ENCODE peak calls at places on chromosome 11, in nine cellular contexts. I is GM23248; P is cerebellar nuclear complex; H is iris pigment epithelial cell; Q is left ventricle myocardium superior; B is stimulated activated CD4-positive, alpha-beta T cell treated with anti-CD3 and anti-CD28 coated beads, Interleukin-4, amount 100 ng/mL, for 48 hours; K is AG08396; A is esophagus squamous epithelium; C is ELR. T is an unnamed sample.

GRCh38 chr11:96863520-96863919 is 473.7 kb downstream of the JRKL start:
- DNase-seq in A (no peak), H (no peak), P (no peak), B (no peak), K (no peak), Q (peak), C (no peak), I (no peak), T (no peak)

GRCh38 chr11:64358907-64359711 is at the start of gene RPS6KA4:
- DNase-seq in B (no peak), C (peak), A (no peak), I (peak), P (no peak), K (peak), Q (peak), H (peak), T (peak)

GRCh38 chr11:115201121-115201792 is 303.0 kb downstream of the CADM1 start:
- DNase-seq in C (peak), A (no peak), B (no peak), Q (no peak), H (peak), K (peak), I (peak), P (no peak), T (no peak)

GRCh38 chr11:112582366-112582765 is 321.7 kb upstream of the PLET1 start:
- DNase-seq in I (no peak), K (no peak), A (no peak), P (no peak), B (no peak), H (no peak), C (no peak), Q (no peak), T (no peak)

GRCh38 chr11:27255447-27255828 is 107.6 kb downstream of the CCDC34 start:
- DNase-seq in I (peak), B (no peak), A (no peak), Q (no peak), P (no peak), K (no peak), C (no peak), H (peak), T (no peak)

GRCh38 chr11:73566977-73567755 is 30.7 kb downstream of the FAM168A start:
- DNase-seq in A (no peak), P (no peak), Q (no peak), H (peak), I (no peak), K (no peak), B (no peak), C (no peak), T (no peak)

GRCh38 chr11:15472405-15472799 is 357.7 kb downstream of the INSC start:
- DNase-seq in H (no peak), Q (no peak), I (no peak), A (no peak), P (no peak), K (no peak), C (no peak), B (no peak), T (no peak)

GRCh38 chr11:57320719-57321387 is 3.9 kb downstream of the TNKS1BP1 start:
- DNase-seq in C (no peak), Q (no peak), A (no peak), B (no peak), I (peak), P (no peak), H (no peak), K (no peak), T (no peak)

GRCh38 chr11:78688460-78688859 is 113.8 kb upstream of the NARS2 start:
- DNase-seq in Q (no peak), P (no peak), I (no peak), H (no peak), K (no peak), B (no peak), A (no peak), C (no peak), T (no peak)

GRCh38 chr11:116532066-116532465 is 240.7 kb downstream of the BUD13 start:
- DNase-seq in Q (no peak), I (no peak), A (no peak), H (no peak), K (no peak), C (no peak), B (no peak), P (no peak), T (no peak)

GRCh38 chr11:8127442-8127841 is 41.4 kb downstream of the RIC3 start:
- DNase-seq in C (no peak), P (no peak), K (no peak), H (no peak), I (no peak), Q (no peak), B (no peak), A (no peak), T (no peak)

GRCh38 chr11:58647141-58647699 is 24.8 kb downstream of the CNTF start:
- DNase-seq in C (no peak), Q (no peak), H (no peak), P (no peak), K (no peak), B (no peak), I (no peak), A (no peak), T (no peak)

GRCh38 chr11:31487848-31488247 is 21.6 kb downstream of the IMMP1L start:
- DNase-seq in H (peak), K (peak), A (no peak), P (no peak), I (peak), Q (no peak), B (no peak), C (peak), T (no peak)

GRCh38 chr11:16804104-16804947 is 65.9 kb downstream of the C11orf58 start:
- DNase-seq in K (no peak), H (peak), Q (no peak), B (no peak), A (no peak), C (no peak), I (no peak), P (no peak), T (no peak)

GRCh38 chr11:79173615-79174014 is 267.2 kb downstream of the TENM4 start:
- DNase-seq in H (peak), K (peak), A (no peak), Q (no peak), B (no peak), I (peak), C (no peak), P (no peak), T (no peak)

GRCh38 chr11:60129853-60130252 is 41.4 kb downstream of the MS4A2 start:
- DNase-seq in A (no peak), B (no peak), H (no peak), Q (no peak), C (no peak), I (no peak), P (no peak), K (no peak), T (no peak)

GRCh38 chr11:80593981-80594380 is 1153.2 kb upstream of the TENM4 start:
- DNase-seq in Q (no peak), H (peak), A (no peak), C (no peak), I (no peak), K (no peak), P (no peak), B (no peak), T (no peak)

GRCh38 chr11:73206751-73207280 is 11.3 kb upstream of the P2RY2 start:
- DNase-seq in A (no peak), H (peak), I (no peak), C (peak), Q (no peak), K (no peak), B (no peak), P (no peak), T (no peak)

GRCh38 chr11:9203715-9204311 is 61.3 kb downstream of the DENND5A start:
- DNase-seq in C (no peak), K (no peak), H (no peak), I (no peak), P (no peak), A (no peak), Q (no peak), B (no peak), T (no peak)

GRCh38 chr11:43706631-43707030 is 26.1 kb downstream of the HSD17B12 start:
- DNase-seq in C (no peak), H (no peak), I (no peak), A (no peak), P (no peak), B (no peak), Q (no peak), K (no peak), T (no peak)

GRCh38 chr11:31821779-31822574 is 10.9 kb upstream of the PAX6 start:
- DNase-seq in Q (no peak), I (no peak), P (no peak), H (no peak), C (no peak), K (no peak), B (no peak), A (no peak), T (no peak)

GRCh38 chr11:118909619-118910308 is 16.0 kb downstream of the BCL9L start:
- DNase-seq in I (peak), A (no peak), Q (no peak), C (peak), H (no peak), B (no peak), P (no peak), K (no peak), T (no peak)

GRCh38 chr11:11584446-11584810 is 37.4 kb downstream of the GALNT18 start:
- DNase-seq in I (peak), K (peak), C (peak), Q (no peak), H (peak), P (no peak), A (no peak), B (no peak), T (no peak)

GRCh38 chr11:2998073-2998850 is 6.1 kb upstream of the NAP1L4 start:
- DNase-seq in B (no peak), I (no peak), Q (no peak), C (no peak), K (no peak), P (no peak), A (no peak), H (no peak), T (no peak)

GRCh38 chr11:17559341-17560087 is 12.5 kb downstream of the OTOG start:
- DNase-seq in P (no peak), K (no peak), Q (no peak), I (no peak), A (no peak), B (no peak), H (no peak), C (no peak), T (no peak)

GRCh38 chr11:110919241-110919893 is 207.1 kb upstream of the ARHGAP20 start:
- DNase-seq in I (no peak), K (no peak), H (no peak), C (no peak), Q (no peak), P (no peak), B (no peak), A (no peak), T (no peak)

GRCh38 chr11:61787928-61788491 is 4.4 kb downstream of the TMEM258 start:
- DNase-seq in I (peak), H (peak), A (no peak), P (no peak), Q (no peak), C (peak), K (no peak), B (no peak), T (no peak)